ENCODE peak calls at places on chromosome 21, in five cellular contexts. X is left ventricle myocardium superior, B is cardiac fibroblast, S is retina, A is NCI-H2107. K is an unnamed sample.

GRCh38 chr21:33360871-33361602 is 36.3 kb downstream of the IFNAR1 start:
- DNase-seq in B (peak; percentile 65), X (peak; percentile 82), S (peak; percentile 63), A (peak; percentile 87), K (peak; percentile 87)

GRCh38 chr21:29297483-29298347 is 1.0 kb upstream of the BACH1 start:
- DNase-seq in S (peak; percentile 13), B (no peak), X (no peak), A (no peak), K (no peak)

GRCh38 chr21:35989185-35989735 is 71.1 kb downstream of the SETD4 start:
- DNase-seq in S (no peak), A (no peak), X (no peak), B (peak; percentile 4), K (no peak)

GRCh38 chr21:37060296-37060695 is 12.6 kb downstream of the PIGP start:
- DNase-seq in X (peak; percentile 45), B (peak; percentile 94), A (peak; percentile 95), S (peak; percentile 74), K (no peak)

GRCh38 chr21:34992736-34993135 is 56.4 kb downstream of the RUNX1 start:
- DNase-seq in S (no peak), X (no peak), A (no peak), B (peak; percentile 73), K (no peak)

GRCh38 chr21:40143822-40144525 is 276.7 kb downstream of the PCP4 start:
- DNase-seq in X (peak; percentile 40), S (peak; percentile 82), B (peak; percentile 52), A (peak; percentile 70), K (peak; percentile 74)

GRCh38 chr21:33362044-33362555 is 37.3 kb downstream of the IFNAR1 start:
- DNase-seq in S (no peak), A (peak; percentile 50), B (no peak), X (no peak), K (peak; percentile 63)

GRCh38 chr21:36430841-36431240 is 45.6 kb downstream of the CHAF1B start:
- DNase-seq in A (no peak), B (peak; percentile 37), X (no peak), S (no peak), K (no peak)

GRCh38 chr21:30044447-30045064 is 104.8 kb upstream of the GRIK1 start:
- DNase-seq in A (no peak), X (no peak), B (peak; percentile 45), S (peak; percentile 11), K (peak; percentile 23)